ENCODE peak calls at places on chromosomes 16 and 17, in four cellular contexts. V is WTC11, F is dorsolateral prefrontal cortex, J is heart right ventricle. Y is an unnamed sample.

GRCh38 chr16:3131755-3132377 is 3.0 kb upstream of the ZNF213 start:
- DNase-seq in V (peak), F (no peak), J (no peak), Y (no peak)

GRCh38 chr17:9905902-9906301 is 831 bp upstream of the RCVRN start:
- DNase-seq in V (peak), F (peak), J (peak), Y (peak)

GRCh38 chr17:43734376-43734775 is 24.2 kb downstream of the SOST start:
- DNase-seq in V (no peak), F (no peak), J (no peak), Y (no peak)

GRCh38 chr17:17538417-17539391 is 42.5 kb upstream of the RASD1 start:
- DNase-seq in V (no peak), F (no peak), J (no peak), Y (no peak)

GRCh38 chr16:86946981-86947380 is 368.6 kb downstream of the FOXL1 start:
- DNase-seq in V (no peak), F (no peak), J (no peak), Y (no peak)

GRCh38 chr16:11152205-11152604 is 103.8 kb downstream of the SOCS1 start:
- DNase-seq in V (no peak), F (no peak), J (no peak), Y (no peak)

GRCh38 chr17:33169580-33170285 is 123.4 kb downstream of the ASIC2 start:
- DNase-seq in V (no peak), F (no peak), J (no peak), Y (no peak)

GRCh38 chr17:29640413-29640812 is 17.7 kb upstream of the CORO6 start:
- DNase-seq in V (no peak), F (no peak), J (no peak), Y (no peak)

GRCh38 chr17:10741416-10742140 is 11.8 kb upstream of the TMEM220 start:
- DNase-seq in V (no peak), F (no peak), J (no peak), Y (no peak)

GRCh38 chr17:43905985-43906852 is 1.1 kb downstream of the MPP2 start:
- DNase-seq in V (peak), F (peak), J (peak), Y (no peak)

GRCh38 chr16:11462861-11463260 is 117.6 kb downstream of the RMI2 start:
- DNase-seq in V (no peak), F (no peak), J (no peak), Y (no peak)

GRCh38 chr16:80619824-80620223 is 79.0 kb downstream of the DYNLRB2 start:
- DNase-seq in V (no peak), F (no peak), J (no peak), Y (no peak)

GRCh38 chr16:10676284-10676683 is 18.4 kb downstream of the TEKT5 start:
- DNase-seq in V (no peak), F (no peak), J (no peak), Y (no peak)

GRCh38 chr16:71895679-71896385 is 501 bp downstream of the IST1 start:
- DNase-seq in V (peak), F (peak), J (peak), Y (peak)

GRCh38 chr17:17361543-17362511 is 58.7 kb downstream of the NT5M start:
- DNase-seq in V (no peak), F (no peak), J (peak), Y (no peak)

GRCh38 chr17:73304971-73305786 is 6.6 kb downstream of the CDC42EP4 start:
- DNase-seq in V (peak), F (peak), J (peak), Y (no peak)

GRCh38 chr17:29562615-29563014 is 4.2 kb downstream of the ABHD15 start:
- DNase-seq in V (peak), F (no peak), J (no peak), Y (no peak)

GRCh38 chr16:84887207-84887606 is 67.4 kb downstream of the CRISPLD2 start:
- DNase-seq in V (no peak), F (no peak), J (no peak), Y (no peak)

DNA sequence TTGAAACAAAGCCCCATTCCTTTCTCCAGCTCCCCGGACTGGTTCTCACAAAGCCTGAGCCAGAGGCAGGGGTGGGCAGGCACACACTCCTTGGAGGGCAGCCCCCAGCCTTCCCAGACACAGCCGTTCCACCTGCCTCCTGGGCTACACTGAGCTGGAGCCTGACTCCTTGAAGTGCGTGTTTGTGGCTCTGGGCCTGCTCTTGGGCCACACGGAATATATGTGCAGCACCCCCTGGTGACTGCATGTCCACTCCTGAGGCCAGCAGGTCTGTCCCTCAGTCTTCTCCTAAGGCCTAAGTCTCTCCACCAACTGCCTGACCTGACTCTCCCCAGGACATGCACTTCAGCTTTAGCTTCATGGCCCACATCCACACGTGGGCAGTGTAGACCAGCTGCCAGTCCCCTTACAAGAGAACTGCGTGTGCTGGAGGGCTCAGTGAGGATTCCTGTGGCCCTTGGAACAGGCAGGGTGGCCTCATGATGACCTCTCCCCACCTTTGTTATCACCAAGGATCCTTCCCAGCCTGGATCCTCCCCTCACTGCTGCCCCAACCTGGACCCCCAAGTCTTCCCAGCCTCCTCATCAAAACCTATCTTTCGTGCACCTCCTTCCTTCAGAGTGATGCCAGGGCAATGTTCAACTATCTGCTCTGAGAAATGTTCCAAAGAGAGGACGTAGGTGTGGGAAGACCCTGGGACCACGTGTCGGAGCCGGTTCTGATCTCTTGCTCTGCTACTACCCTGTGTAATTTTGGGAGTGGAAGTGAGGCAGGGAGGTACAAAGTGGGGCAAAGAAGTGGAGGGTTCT is 12.4 kb upstream of the SLC6A2 start:
- DNase-seq in V (no peak), F (no peak), J (no peak), Y (no peak)
- TF ChIP-seq CTCF in V (no peak), F (no peak), J (no peak), Y (no peak)

GRCh38 chr16:8863594-8864424 is 5.0 kb downstream of the CARHSP1 start:
- DNase-seq in V (peak), F (peak), J (peak), Y (no peak)
- TF ChIP-seq CTCF in V (no peak), F (peak), J (no peak), Y (no peak)

DNA sequence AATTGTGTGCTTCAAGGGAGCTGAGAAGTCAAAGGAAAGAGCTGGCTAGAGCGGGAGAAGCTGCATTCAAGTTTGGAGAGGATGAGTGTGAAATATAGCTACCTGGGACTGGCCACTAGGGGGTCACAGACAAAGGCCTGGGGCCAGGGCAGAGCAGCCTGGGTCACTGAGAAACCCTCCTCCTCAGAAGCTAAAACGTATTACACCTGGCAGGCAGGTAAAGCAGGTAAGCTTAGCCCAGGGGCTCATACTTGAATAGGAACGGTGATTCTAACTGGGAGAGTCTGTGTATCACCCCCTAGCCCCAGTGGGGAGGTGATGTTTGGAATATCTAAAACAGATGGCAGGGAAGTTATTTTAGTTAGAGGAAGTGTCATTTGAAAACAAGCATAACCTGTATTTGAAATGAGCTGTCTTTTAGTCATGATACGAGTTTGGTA is 6.8 kb downstream of the KRT37 start:
- DNase-seq in V (peak), F (no peak), J (no peak), Y (peak)
- TF ChIP-seq CTCF in V (peak), F (no peak), J (no peak), Y (peak)

DNA sequence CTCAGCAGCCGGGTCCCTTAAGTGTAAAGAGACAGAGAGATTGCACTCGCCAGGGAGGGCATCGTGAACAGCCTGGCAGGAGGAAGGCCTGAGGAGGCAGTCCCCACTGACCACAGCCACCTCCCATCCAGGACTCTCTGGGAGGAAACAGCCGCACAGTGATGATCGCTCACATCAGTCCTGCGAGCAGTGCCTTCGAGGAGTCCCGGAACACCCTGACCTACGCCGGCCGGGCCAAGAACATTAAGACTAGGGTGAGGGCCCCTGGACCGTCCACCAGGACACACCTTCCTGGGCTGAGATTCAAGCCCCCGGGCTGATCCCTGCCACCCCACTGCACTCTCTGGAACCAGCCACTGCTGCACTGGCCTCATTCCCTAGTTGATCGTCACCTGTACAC is 14.0 kb downstream of the BTBD17 start:
- DNase-seq in V (no peak), F (no peak), J (no peak), Y (no peak)
- TF ChIP-seq CTCF in V (no peak), F (no peak), J (no peak), Y (no peak)

GRCh38 chr16:88891083-88891482 is 24.6 kb upstream of the PABPN1L start:
- DNase-seq in V (no peak), F (no peak), J (no peak), Y (no peak)

GRCh38 chr16:88892065-88892464 is 25.6 kb upstream of the PABPN1L start:
- DNase-seq in V (no peak), F (no peak), J (no peak), Y (no peak)

GRCh38 chr16:88894681-88895300 is 28.3 kb upstream of the PABPN1L start:
- DNase-seq in V (no peak), F (no peak), J (no peak), Y (no peak)

GRCh38 chr16:88895335-88895734 is 28.9 kb upstream of the PABPN1L start:
- DNase-seq in V (no peak), F (no peak), J (no peak), Y (no peak)

GRCh38 chr16:88893127-88893968 is 26.9 kb upstream of the PABPN1L start:
- DNase-seq in V (no peak), F (no peak), J (no peak), Y (no peak)
- TF ChIP-seq CTCF in V (no peak), F (no peak), J (no peak), Y (no peak)

GRCh38 chr17:78360371-78361226 is 722 bp upstream of the SOCS3 start:
- DNase-seq in V (peak), F (peak), J (peak), Y (peak)
- TF ChIP-seq CTCF in V (peak), F (peak), J (peak), Y (peak)

GRCh38 chr17:13575466-13575865 is 26.3 kb downstream of the HS3ST3A1 start:
- DNase-seq in V (no peak), F (no peak), J (no peak), Y (no peak)
- TF ChIP-seq CTCF in V (no peak), F (no peak), J (no peak), Y (no peak)